ENCODE peak calls at places on chromosomes 2 and 18, in nine cellular contexts. S is endothelial cell, I is GM20000, M is neural crest cell, V is H9, G is ovary, Y is PC-9, P is fibroblast of villous mesenchyme, W is AG09309. J is an unnamed sample.

GRCh38 chr2:225274751-225275150 is 124.8 kb upstream of the NYAP2 start:
- DNase-seq in S (no peak), I (no peak), M (no peak), V (no peak), G (no peak), Y (no peak), P (peak; percentile 4), W (no peak), J (no peak)

GRCh38 chr2:85843543-85843942 is 45.2 kb downstream of the ST3GAL5 start:
- DNase-seq in S (no peak), I (no peak), M (no peak), V (peak; percentile 47), G (no peak), Y (no peak), P (no peak), W (no peak), J (no peak)

GRCh38 chr2:172829229-172829628 is 93.6 kb downstream of the RAPGEF4 start:
- DNase-seq in S (no peak), I (no peak), M (no peak), V (no peak), G (no peak), Y (peak; percentile 75), P (peak; percentile 87), W (no peak), J (peak; percentile 77)

GRCh38 chr2:202064206-202064880 is 8.7 kb upstream of the KIAA2012 start:
- DNase-seq in S (no peak), I (no peak), M (peak; percentile 36), V (peak; percentile 53), G (no peak), Y (peak; percentile 36), P (peak; percentile 59), W (peak; percentile 72), J (no peak)

GRCh38 chr2:240597054-240597418 is 10.5 kb downstream of the CAPN10 start:
- DNase-seq in S (no peak), I (no peak), M (no peak), V (no peak), G (no peak), Y (no peak), P (no peak), W (no peak), J (no peak)

GRCh38 chr2:134408791-134409190 is 154.9 kb downstream of the MGAT5 start:
- DNase-seq in S (no peak), I (no peak), M (no peak), V (no peak), G (no peak), Y (no peak), P (peak; percentile 86), W (no peak), J (no peak)

GRCh38 chr2:239803102-239803763 is 221.9 kb downstream of the NDUFA10 start:
- DNase-seq in S (no peak), I (no peak), M (no peak), V (peak; percentile 14), G (peak; percentile 4), Y (no peak), P (no peak), W (no peak), J (no peak)

GRCh38 chr18:36153771-36154170 is 24.1 kb downstream of the ELP2 start:
- DNase-seq in S (no peak), I (no peak), M (no peak), V (no peak), G (no peak), Y (no peak), P (no peak), W (no peak), J (no peak)

GRCh38 chr18:74373428-74373827 is 57.8 kb downstream of the C18orf63 start:
- DNase-seq in S (no peak), I (no peak), M (no peak), V (no peak), G (no peak), Y (no peak), P (no peak), W (no peak), J (no peak)

GRCh38 chr2:175880-176800 is 87.7 kb downstream of the SH3YL1 start:
- DNase-seq in S (no peak), I (no peak), M (no peak), V (no peak), G (no peak), Y (no peak), P (peak; percentile 48), W (no peak), J (no peak)

GRCh38 chr2:172012688-172013358 is 13.1 kb downstream of the METAP1D start:
- DNase-seq in S (no peak), I (no peak), M (no peak), V (peak; percentile 36), G (peak; percentile 39), Y (no peak), P (no peak), W (no peak), J (no peak)

GRCh38 chr2:239889641-239890055 is 135.5 kb downstream of the NDUFA10 start:
- DNase-seq in S (no peak), I (no peak), M (no peak), V (no peak), G (no peak), Y (no peak), P (no peak), W (no peak), J (no peak)

GRCh38 chr2:94995516-94995915 is 30.0 kb upstream of the MAL start:
- DNase-seq in S (no peak), I (no peak), M (no peak), V (peak; percentile 10), G (no peak), Y (no peak), P (no peak), W (no peak), J (no peak)

GRCh38 chr2:149164296-149164695 is 125.8 kb downstream of the LYPD6B start:
- DNase-seq in S (no peak), I (no peak), M (no peak), V (no peak), G (no peak), Y (peak; percentile 63), P (no peak), W (no peak), J (no peak)

GRCh38 chr18:47996091-47996541 is 65.7 kb upstream of the SMAD2 start:
- DNase-seq in S (no peak), I (no peak), M (no peak), V (no peak), G (no peak), Y (no peak), P (no peak), W (no peak), J (no peak)

GRCh38 chr2:112529751-112530150 is 12.5 kb upstream of the POLR1B start:
- DNase-seq in S (no peak), I (no peak), M (no peak), V (no peak), G (no peak), Y (no peak), P (no peak), W (no peak), J (no peak)
- TF ChIP-seq CTCF in S (no peak), I (no peak), M (no peak), V (no peak), G (no peak), Y (no peak), P (no peak), W (no peak), J (no peak)

GRCh38 chr2:176109226-176109954 is 2.3 kb downstream of the HOXD11 start:
- DNase-seq in S (no peak), I (no peak), M (no peak), V (peak; percentile 23), G (peak; percentile 9), Y (no peak), P (no peak), W (no peak), J (no peak)
- TF ChIP-seq CTCF in S (peak; percentile 16), I (no peak), M (no peak), V (no peak), G (no peak), Y (no peak), P (no peak), W (no peak), J (no peak)

GRCh38 chr2:128235581-128235980 is 83.1 kb downstream of the HS6ST1 start:
- DNase-seq in S (no peak), I (no peak), M (no peak), V (no peak), G (no peak), Y (no peak), P (no peak), W (no peak), J (no peak)

GRCh38 chr2:128234613-128235012 is 84.1 kb downstream of the HS6ST1 start:
- DNase-seq in S (no peak), I (no peak), M (no peak), V (no peak), G (no peak), Y (no peak), P (no peak), W (no peak), J (no peak)

GRCh38 chr2:128236491-128237035 is 82.1 kb downstream of the HS6ST1 start:
- DNase-seq in S (no peak), I (no peak), M (no peak), V (no peak), G (no peak), Y (no peak), P (peak; percentile 83), W (peak; percentile 82), J (peak; percentile 67)

GRCh38 chr2:128232965-128233789 is 85.5 kb downstream of the HS6ST1 start:
- DNase-seq in S (peak; percentile 88), I (peak; percentile 96), M (peak; percentile 83), V (peak; percentile 89), G (peak; percentile 81), Y (peak; percentile 58), P (peak; percentile 75), W (peak; percentile 7), J (no peak)

GRCh38 chr2:128233790-128234395 is 84.8 kb downstream of the HS6ST1 start:
- DNase-seq in S (no peak), I (no peak), M (no peak), V (no peak), G (no peak), Y (no peak), P (no peak), W (no peak), J (no peak)
- TF ChIP-seq CTCF in S (no peak), I (no peak), M (no peak), V (peak; percentile 8), G (no peak), Y (peak; percentile 44), P (no peak), W (no peak), J (no peak)

DNA sequence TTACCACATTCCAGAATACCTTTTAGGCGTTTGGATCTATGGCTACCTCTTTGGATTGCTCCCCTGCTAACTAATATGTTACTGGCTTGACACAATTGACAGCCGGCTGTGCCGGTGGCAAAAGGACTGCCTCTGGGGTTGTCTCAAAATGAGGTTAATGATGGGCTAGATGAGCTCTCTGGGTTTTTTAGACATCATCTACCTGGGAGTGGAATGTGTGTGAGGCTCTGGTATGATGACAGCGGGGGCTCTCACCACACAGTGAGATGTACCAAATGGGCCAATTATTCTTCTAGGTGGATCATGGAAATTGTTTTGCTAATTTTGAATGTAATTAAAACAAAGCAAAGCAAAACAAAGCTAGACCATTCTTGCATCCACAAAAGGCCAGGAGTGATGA is 391.1 kb upstream of the SPRED2 start:
- DNase-seq in S (no peak), I (no peak), M (no peak), V (no peak), G (no peak), Y (no peak), P (no peak), W (no peak), J (no peak)
- TF ChIP-seq CTCF in S (no peak), I (no peak), M (no peak), V (no peak), G (no peak), Y (no peak), P (no peak), W (no peak), J (no peak)

J was measured in AG04449.